ENCODE peak calls at places on chromosomes 2 and 18, in eight cellular contexts. J, N, G, F, B, S, T and W are unnamed samples.

GRCh38 chr2:71989671-71990070 is 158.0 kb downstream of the CYP26B1 start:
- DNase-seq in F (no peak), B (no peak), S (no peak), J (no peak), G (no peak), T (no peak), N (no peak), W (no peak)

GRCh38 chr2:197972017-197972416 is 167.6 kb downstream of the PLCL1 start:
- DNase-seq in T (no peak), B (no peak), F (peak; percentile 56), N (no peak), S (no peak), J (no peak), G (no peak), W (no peak)

GRCh38 chr2:9712263-9712662 is 81.5 kb upstream of the YWHAQ start:
- DNase-seq in F (no peak), G (no peak), T (no peak), B (no peak), S (no peak), J (no peak), N (no peak), W (no peak)

GRCh38 chr2:74555610-74556103 is 1.1 kb downstream of the DOK1 start:
- DNase-seq in S (no peak), G (no peak), N (no peak), J (no peak), B (no peak), F (no peak), T (no peak), W (no peak)

GRCh38 chr2:77566131-77566530 is 44.0 kb upstream of the LRRTM4 start:
- DNase-seq in G (no peak), N (no peak), T (no peak), J (no peak), B (no peak), F (peak; percentile 1), S (no peak), W (no peak)

GRCh38 chr2:112142525-112143078 is 4.4 kb downstream of the FBLN7 start:
- DNase-seq in N (no peak), B (no peak), S (no peak), T (no peak), F (no peak), G (no peak), J (no peak), W (no peak)

GRCh38 chr18:32879497-32879896 is 106.7 kb upstream of the KLHL14 start:
- DNase-seq in N (no peak), F (peak; percentile 40), T (no peak), S (no peak), G (no peak), J (no peak), B (no peak), W (no peak)

GRCh38 chr18:51427012-51427411 is 229.5 kb upstream of the MEX3C start:
- DNase-seq in N (no peak), F (no peak), G (no peak), S (no peak), J (no peak), B (no peak), T (no peak), W (no peak)

GRCh38 chr2:42554392-42554791 is 14.0 kb upstream of the MTA3 start:
- DNase-seq in S (no peak), N (no peak), J (no peak), T (no peak), F (no peak), G (no peak), B (no peak), W (no peak)

GRCh38 chr2:44168684-44169154 is at the start of gene PPM1B:
- DNase-seq in S (no peak), G (no peak), J (peak; percentile 97), T (peak; percentile 99), N (peak; percentile 99), F (no peak), B (peak; percentile 98), W (no peak)

GRCh38 chr2:70671059-70671685 is 96.8 kb downstream of the ADD2 start:
- DNase-seq in B (no peak), N (no peak), F (no peak), S (no peak), T (no peak), G (no peak), J (no peak), W (no peak)

GRCh38 chr2:16238001-16238755 is 297.8 kb downstream of the MYCN start:
- DNase-seq in S (no peak), T (no peak), J (no peak), N (no peak), G (no peak), B (no peak), F (no peak), W (no peak)

GRCh38 chr18:23585007-23585871 is 1.1 kb downstream of the NPC1 start:
- DNase-seq in N (no peak), S (peak; percentile 44), B (no peak), T (no peak), G (peak; percentile 14), J (no peak), F (no peak), W (no peak)

GRCh38 chr18:76565238-76566173 is 70.5 kb upstream of the ZNF516 start:
- DNase-seq in T (no peak), G (peak; percentile 79), J (no peak), N (no peak), S (peak; percentile 64), F (peak; percentile 97), B (no peak), W (no peak)

GRCh38 chr2:238905224-238905623 is 57.3 kb downstream of the TWIST2 start:
- DNase-seq in G (no peak), B (no peak), F (no peak), S (no peak), J (no peak), N (no peak), T (no peak), W (no peak)

GRCh38 chr2:65031341-65032015 is 24.7 kb upstream of the CEP68 start:
- DNase-seq in B (no peak), T (no peak), F (no peak), G (peak; percentile 13), S (peak; percentile 69), N (no peak), J (no peak), W (peak; percentile 61)

GRCh38 chr2:239820836-239821693 is 204.1 kb downstream of the NDUFA10 start:
- DNase-seq in B (no peak), G (no peak), T (no peak), J (no peak), F (no peak), S (no peak), N (no peak), W (no peak)

GRCh38 chr2:112482309-112483046 is 522 bp downstream of the TTL start:
- DNase-seq in J (no peak), S (peak; percentile 81), G (no peak), F (peak; percentile 58), T (no peak), B (peak; percentile 25), N (peak; percentile 5), W (peak; percentile 2)

GRCh38 chr2:11305958-11306357 is 38.5 kb downstream of the ROCK2 start:
- DNase-seq in S (no peak), B (no peak), N (no peak), F (peak; percentile 93), J (no peak), G (no peak), T (no peak), W (no peak)

GRCh38 chr2:62570861-62571698 is 65.1 kb upstream of the TMEM17 start:
- DNase-seq in J (peak; percentile 1), B (no peak), T (no peak), F (no peak), S (peak; percentile 86), G (no peak), N (no peak), W (no peak)

GRCh38 chr2:12251121-12251520 is 465.6 kb upstream of the TRIB2 start:
- DNase-seq in J (no peak), F (peak; percentile 67), G (no peak), B (no peak), T (no peak), N (no peak), S (no peak), W (no peak)

GRCh38 chr2:68320118-68320641 is 431 bp upstream of the CNRIP1 start:
- DNase-seq in J (no peak), B (no peak), F (peak; percentile 26), N (no peak), S (no peak), T (no peak), G (peak; percentile 66), W (peak; percentile 7)

GRCh38 chr2:160752475-160753330 is 259.1 kb upstream of the RBMS1 start:
- DNase-seq in B (no peak), J (no peak), G (no peak), N (no peak), S (no peak), F (peak; percentile 76), T (no peak), W (no peak)

GRCh38 chr2:2389215-2389614 is 58.1 kb upstream of the MYT1L start:
- DNase-seq in S (no peak), G (no peak), T (no peak), F (no peak), B (no peak), J (no peak), N (no peak), W (no peak)

GRCh38 chr2:173843526-173843925 is 121.6 kb downstream of the SP3 start:
- DNase-seq in J (no peak), N (no peak), F (no peak), S (no peak), T (no peak), G (no peak), B (no peak), W (no peak)

GRCh38 chr2:45227347-45227746 is 218.1 kb upstream of the SIX2 start:
- DNase-seq in N (no peak), B (no peak), S (no peak), J (no peak), T (no peak), F (no peak), G (no peak), W (no peak)

GRCh38 chr2:212968284-212969081 is 182.9 kb downstream of the IKZF2 start:
- DNase-seq in J (no peak), N (no peak), B (no peak), F (peak; percentile 63), G (no peak), S (no peak), T (no peak), W (no peak)

GRCh38 chr18:8501044-8501443 is 108.2 kb upstream of the RAB12 start:
- DNase-seq in J (no peak), N (no peak), F (no peak), S (no peak), B (no peak), T (no peak), G (peak; percentile 5), W (peak; percentile 64)

GRCh38 chr2:80190166-80190565 is 114.4 kb downstream of the LRRTM1 start:
- DNase-seq in N (no peak), S (no peak), B (no peak), G (no peak), J (no peak), F (no peak), T (no peak), W (no peak)

GRCh38 chr2:57720728-57721627 is 325.6 kb upstream of the VRK2 start:
- DNase-seq in N (no peak), F (peak; percentile 81), G (peak; percentile 11), B (no peak), T (no peak), S (peak; percentile 65), J (no peak), W (no peak)

GRCh38 chr2:16014802-16015201 is 74.5 kb downstream of the MYCN start:
- DNase-seq in J (no peak), F (no peak), S (no peak), G (no peak), N (no peak), T (no peak), B (no peak), W (no peak)

GRCh38 chr2:163351966-163352365 is 383.8 kb downstream of the FIGN start:
- DNase-seq in N (no peak), S (no peak), J (no peak), F (no peak), T (no peak), G (no peak), B (no peak), W (no peak)

GRCh38 chr2:41722668-41723369 is 325.0 kb upstream of the PKDCC start:
- DNase-seq in N (no peak), G (peak; percentile 6), F (peak; percentile 91), J (no peak), B (no peak), T (no peak), S (no peak), W (peak; percentile 72)

GRCh38 chr2:41109744-41110143 is 657.9 kb upstream of the SLC8A1 start:
- DNase-seq in N (no peak), F (no peak), G (no peak), S (no peak), J (no peak), B (no peak), T (no peak), W (no peak)